ENCODE peak calls at places on chromosomes 2 and 18, in nine cellular contexts. L, M, N, D, F, Z, I, A and W are unnamed samples.

GRCh38 chr18:36889316-36889715 is 60.4 kb downstream of the KIAA1328 start:
- DNase-seq in L (no peak), M (no peak), N (no peak), D (no peak), F (no peak), Z (no peak), I (no peak), A (no peak), W (no peak)

GRCh38 chr2:182067393-182067792 is 81.7 kb downstream of the PPP1R1C start:
- DNase-seq in L (no peak), M (no peak), N (no peak), D (no peak), F (no peak), Z (no peak), I (no peak), A (no peak), W (no peak)

GRCh38 chr2:11026286-11026921 is 114.7 kb downstream of the KCNF1 start:
- DNase-seq in L (no peak), M (no peak), N (no peak), D (no peak), F (no peak), Z (no peak), I (no peak), A (no peak), W (no peak)

GRCh38 chr2:26067980-26068507 is 34.2 kb downstream of the RAB10 start:
- DNase-seq in L (no peak), M (no peak), N (no peak), D (no peak), F (peak; percentile 31), Z (no peak), I (no peak), A (no peak), W (no peak)

GRCh38 chr2:241811209-241811951 is 2.4 kb downstream of the NEU4 start:
- DNase-seq in L (no peak), M (no peak), N (no peak), D (no peak), F (no peak), Z (no peak), I (no peak), A (peak; percentile 65), W (no peak)

GRCh38 chr2:145036421-145036901 is 516.5 kb upstream of the ZEB2 start:
- DNase-seq in L (no peak), M (no peak), N (no peak), D (no peak), F (no peak), Z (no peak), I (no peak), A (no peak), W (no peak)

GRCh38 chr18:8519102-8519501 is 90.1 kb upstream of the RAB12 start:
- DNase-seq in L (no peak), M (no peak), N (no peak), D (no peak), F (no peak), Z (no peak), I (no peak), A (peak; percentile 28), W (no peak)

GRCh38 chr18:9637036-9637767 is 22.8 kb upstream of the PPP4R1 start:
- DNase-seq in L (no peak), M (no peak), N (no peak), D (no peak), F (no peak), Z (no peak), I (no peak), A (no peak), W (no peak)

GRCh38 chr2:16031055-16031847 is 90.9 kb downstream of the MYCN start:
- DNase-seq in L (no peak), M (no peak), N (no peak), D (no peak), F (no peak), Z (no peak), I (no peak), A (no peak), W (no peak)

GRCh38 chr2:149049142-149049541 is 10.6 kb downstream of the LYPD6B start:
- DNase-seq in L (no peak), M (no peak), N (no peak), D (no peak), F (no peak), Z (no peak), I (no peak), A (no peak), W (no peak)

GRCh38 chr18:70195852-70196434 is 9.5 kb downstream of the RTTN start:
- DNase-seq in L (no peak), M (peak; percentile 9), N (no peak), D (peak; percentile 54), F (peak; percentile 29), Z (no peak), I (no peak), A (no peak), W (peak; percentile 14)

GRCh38 chr2:109129356-109129920 is 433 bp downstream of the SH3RF3 start:
- DNase-seq in L (no peak), M (no peak), N (peak; percentile 85), D (peak; percentile 79), F (no peak), Z (no peak), I (no peak), A (no peak), W (no peak)

GRCh38 chr2:37782155-37782673 is 110.8 kb upstream of the CDC42EP3 start:
- DNase-seq in L (no peak), M (no peak), N (no peak), D (no peak), F (no peak), Z (no peak), I (no peak), A (no peak), W (no peak)

GRCh38 chr2:47653909-47654789 is 128.8 kb upstream of the MSH6 start:
- DNase-seq in L (no peak), M (peak; percentile 54), N (no peak), D (peak; percentile 69), F (peak; percentile 62), Z (no peak), I (no peak), A (no peak), W (no peak)

GRCh38 chr2:47654790-47655562 is 128.0 kb upstream of the MSH6 start:
- DNase-seq in L (no peak), M (peak; percentile 24), N (no peak), D (no peak), F (no peak), Z (no peak), I (peak; percentile 60), A (no peak), W (no peak)

GRCh38 chr2:47656715-47657600 is 126.0 kb upstream of the MSH6 start:
- DNase-seq in L (no peak), M (no peak), N (no peak), D (no peak), F (no peak), Z (no peak), I (no peak), A (no peak), W (no peak)

GRCh38 chr2:47653036-47653435 is 129.9 kb upstream of the MSH6 start:
- DNase-seq in L (no peak), M (no peak), N (no peak), D (no peak), F (no peak), Z (no peak), I (no peak), A (no peak), W (no peak)

GRCh38 chr2:47655563-47655880 is 127.4 kb upstream of the MSH6 start:
- DNase-seq in L (no peak), M (no peak), N (no peak), D (no peak), F (no peak), Z (no peak), I (no peak), A (no peak), W (no peak)
- TF ChIP-seq POLR2AphosphoS5 in L (no peak), M (no peak), N (no peak), D (no peak), F (no peak), Z (no peak), I (no peak), A (no peak), W (no peak)

DNA sequence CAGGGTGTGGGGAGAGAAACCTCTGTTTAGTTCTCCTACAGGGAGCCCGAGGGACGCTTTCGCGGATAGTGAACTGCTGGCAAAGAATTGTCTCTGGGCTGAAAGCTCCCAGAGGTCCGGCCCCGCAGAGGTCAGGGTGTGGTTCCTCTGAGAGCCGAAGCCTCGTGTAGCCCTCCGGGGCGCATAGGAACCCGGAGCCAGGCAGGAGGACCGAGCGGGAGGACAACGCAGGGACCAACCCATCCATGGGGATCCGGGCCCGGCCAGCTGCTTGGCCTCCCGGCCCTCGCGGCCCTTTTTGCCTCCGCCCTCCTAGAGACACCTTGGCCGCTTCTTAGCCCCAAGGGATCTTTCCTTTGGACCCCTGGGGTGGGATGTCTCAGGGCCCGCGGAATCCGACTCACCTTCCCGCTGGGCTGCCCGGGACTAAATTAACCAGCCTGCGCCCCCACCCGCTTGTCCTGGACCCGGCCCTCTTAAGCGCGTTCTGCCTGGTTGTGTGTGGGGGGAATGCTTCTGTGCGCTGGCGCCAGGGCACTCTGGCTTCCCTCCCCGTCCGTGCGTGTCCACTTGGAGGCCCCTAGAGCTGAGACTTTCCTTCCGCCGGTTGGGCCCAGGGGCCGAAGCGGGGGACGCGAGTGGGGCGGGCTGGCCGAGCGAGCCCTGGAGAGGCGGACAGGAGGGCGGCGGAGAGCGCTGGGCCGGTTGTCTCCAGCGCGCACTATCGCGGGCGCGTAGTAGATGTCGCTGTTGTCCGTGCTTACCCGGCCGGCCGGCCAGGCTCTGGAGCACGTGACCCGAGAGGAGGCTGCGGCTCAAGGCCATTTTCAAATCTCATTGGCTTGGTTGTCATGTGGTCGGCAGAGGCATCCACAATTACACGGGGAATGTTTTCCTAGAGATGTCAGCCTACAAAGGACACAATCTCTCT is at the start of gene HOXD10:
- DNase-seq in L (peak; percentile 60), M (peak; percentile 75), N (peak; percentile 75), D (peak; percentile 90), F (peak; percentile 37), Z (no peak), I (no peak), A (peak; percentile 67), W (no peak)
- H3K4me3 ChIP-seq in L (peak within 1 kb of the TSS; percentile 62), M (peak within 1 kb of the TSS; percentile 15), N (no peak within 1 kb of the TSS), D (peak within 1 kb of the TSS; percentile 45), F (no peak within 1 kb of the TSS), Z (no peak within 1 kb of the TSS), I (no peak within 1 kb of the TSS), A (peak within 1 kb of the TSS; percentile 21), W (no peak within 1 kb of the TSS)

GRCh38 chr2:217899231-217900009 is 103.4 kb downstream of the TNS1 start:
- DNase-seq in L (no peak), M (peak; percentile 72), N (no peak), D (peak; percentile 76), F (peak; percentile 56), Z (peak; percentile 27), I (no peak), A (peak; percentile 95), W (no peak)
- TF ChIP-seq POLR2AphosphoS5 in L (peak; percentile 14), M (peak; percentile 11), N (peak; percentile 50), D (no peak), F (no peak), Z (no peak), I (no peak), A (no peak), W (no peak)

DNA sequence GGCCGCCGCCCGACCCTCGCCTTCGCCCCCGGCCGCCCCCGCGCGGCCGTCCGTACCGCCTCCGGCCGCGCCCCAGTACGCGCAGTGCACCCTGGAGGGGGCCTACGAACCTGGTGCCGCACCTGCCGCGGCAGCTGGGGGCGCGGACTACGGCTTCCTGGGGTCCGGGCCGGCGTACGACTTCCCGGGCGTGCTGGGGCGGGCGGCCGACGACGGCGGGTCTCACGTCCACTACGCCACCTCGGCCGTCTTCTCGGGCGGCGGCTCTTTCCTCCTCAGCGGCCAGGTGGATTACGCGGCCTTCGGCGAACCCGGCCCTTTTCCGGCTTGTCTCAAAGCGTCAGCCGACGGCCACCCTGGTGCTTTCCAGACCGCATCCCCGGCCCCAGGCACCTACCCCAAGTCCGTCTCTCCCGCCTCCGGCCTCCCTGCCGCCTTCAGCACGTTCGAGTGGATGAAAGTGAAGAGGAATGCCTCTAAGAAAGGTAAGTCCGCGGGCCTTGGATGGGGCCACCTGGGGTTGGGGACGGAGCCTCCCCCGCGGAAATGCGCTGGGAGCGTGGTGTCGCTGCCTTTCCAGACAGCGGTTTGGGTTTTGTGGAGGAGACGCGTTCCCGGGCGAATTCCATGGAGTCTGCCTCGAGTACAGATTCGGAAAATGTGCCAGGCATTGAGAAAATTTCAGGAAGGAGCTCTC is 649 bp downstream of the HOXD1 start:
- DNase-seq in L (no peak), M (peak; percentile 43), N (no peak), D (no peak), F (no peak), Z (no peak), I (no peak), A (no peak), W (no peak)
- H3K4me3 ChIP-seq in L (peak overlapping the region; percentile 76), M (peak overlapping the region; percentile 41), N (peak overlapping the region; percentile 36), D (peak overlapping the region; percentile 73), F (no peak overlapping the region), Z (no peak overlapping the region), I (no peak overlapping the region), A (peak overlapping the region; percentile 55), W (peak overlapping the region; percentile 89)